ENCODE peak calls at places on chromosomes 11 and 22, in seven cellular contexts. H is foreskin fibroblast, D is brain microvascular endothelial cell, K is HCT116, I is A673, G is right lobe of liver, C is choroid plexus epithelial cell. N is an unnamed sample.

GRCh38 chr11:105699203-105699602 is 89.3 kb downstream of the GRIA4 start:
- DNase-seq in K (no peak), D (no peak), C (no peak), G (no peak), H (no peak), I (no peak), N (no peak)

GRCh38 chr11:59528741-59529140 is 17.4 kb downstream of the OR4D9 start:
- DNase-seq in C (no peak), H (no peak), K (no peak), D (no peak), G (no peak), I (no peak), N (no peak)

GRCh38 chr11:19359425-19360000 is 118.8 kb upstream of the E2F8 start:
- DNase-seq in K (no peak), I (no peak), G (no peak), H (peak; percentile 51), C (peak; percentile 75), D (no peak), N (peak; percentile 55)

GRCh38 chr11:19715373-19715772 is 2.7 kb downstream of the NAV2 start:
- DNase-seq in D (peak; percentile 91), G (peak; percentile 55), C (peak; percentile 87), H (peak; percentile 97), K (no peak), I (no peak), N (peak; percentile 63)

GRCh38 chr11:15969281-15969680 is 387.1 kb downstream of the SOX6 start:
- DNase-seq in I (peak; percentile 73), K (no peak), D (peak; percentile 88), H (peak; percentile 93), C (peak; percentile 91), G (peak; percentile 77), N (peak; percentile 91)

GRCh38 chr11:77457340-77457739 is 16.6 kb downstream of the PAK1 start:
- DNase-seq in C (no peak), K (no peak), H (no peak), D (no peak), G (no peak), I (no peak), N (no peak)

GRCh38 chr22:31327786-31328544 is 18.2 kb downstream of the PATZ1 start:
- DNase-seq in I (no peak), G (no peak), D (no peak), K (no peak), C (peak; percentile 33), H (no peak), N (no peak)

GRCh38 chr11:28393348-28393747 is 285.2 kb downstream of the METTL15 start:
- DNase-seq in G (no peak), H (no peak), C (no peak), K (no peak), I (no peak), D (no peak), N (no peak)

GRCh38 chr11:24005202-24005876 is 491.5 kb upstream of the LUZP2 start:
- DNase-seq in G (no peak), K (no peak), I (no peak), C (no peak), H (no peak), D (no peak), N (no peak)

GRCh38 chr11:61020706-61021235 is 49.3 kb downstream of the CD6 start:
- DNase-seq in I (no peak), D (no peak), G (no peak), C (no peak), K (no peak), H (no peak), N (no peak)

DNA sequence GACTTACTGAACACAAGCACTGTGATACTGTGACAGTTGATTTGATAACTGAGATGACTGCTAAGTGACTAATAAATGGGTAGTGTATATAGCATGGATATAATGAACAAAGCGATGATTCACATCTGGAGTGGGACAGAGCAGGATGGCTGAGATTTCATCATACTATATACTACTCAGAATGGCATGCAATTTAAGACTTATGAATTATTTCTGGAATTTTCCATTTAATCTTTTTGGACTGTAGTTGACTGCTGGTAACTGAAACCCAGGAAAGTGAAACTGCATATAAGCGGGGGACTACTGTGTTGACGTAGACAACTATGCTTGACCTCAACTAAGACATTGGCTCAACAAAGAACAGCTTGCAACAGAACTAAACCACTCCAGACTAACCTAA is 20.0 kb upstream of the NUCB2 start:
- DNase-seq in H (peak; percentile 93), I (peak; percentile 17), D (peak; percentile 91), G (no peak), K (no peak), C (peak; percentile 98), N (peak; percentile 98)
- H3K4me3 ChIP-seq in H (no peak overlapping the region), I (no peak overlapping the region), D (no peak overlapping the region), G (no peak overlapping the region), K (no peak overlapping the region), C (no peak overlapping the region), N (no peak overlapping the region)

GRCh38 chr11:65316311-65316978 is 1.8 kb downstream of the CDC42EP2 start:
- DNase-seq in K (no peak), C (peak; percentile 82), I (no peak), G (no peak), D (peak; percentile 87), H (peak; percentile 99), N (peak; percentile 95)

GRCh38 chr11:65314501-65315203 is at the start of gene CDC42EP2:
- DNase-seq in H (peak; percentile 96), K (peak; percentile 44), I (peak; percentile 85), C (peak; percentile 85), D (peak; percentile 73), G (peak; percentile 95), N (peak; percentile 88)

GRCh38 chr11:65316979-65317786 is 2.5 kb downstream of the CDC42EP2 start:
- DNase-seq in H (peak; percentile 93), I (peak; percentile 43), G (peak; percentile 66), C (peak; percentile 69), D (no peak), K (peak; percentile 55), N (peak; percentile 73)

GRCh38 chr11:65315204-65315865 is 669 bp downstream of the CDC42EP2 start:
- DNase-seq in G (peak; percentile 83), C (peak; percentile 71), K (peak; percentile 48), D (peak; percentile 64), I (peak; percentile 88), H (peak; percentile 91), N (peak; percentile 83)

GRCh38 chr11:65315866-65316233 is 1.2 kb downstream of the CDC42EP2 start:
- DNase-seq in C (no peak), G (no peak), D (no peak), K (no peak), I (no peak), H (no peak), N (no peak)
- TF ChIP-seq CTCF in C (no peak), G (no peak), D (no peak), K (no peak), I (peak; percentile 5), H (no peak), N (no peak)

DNA sequence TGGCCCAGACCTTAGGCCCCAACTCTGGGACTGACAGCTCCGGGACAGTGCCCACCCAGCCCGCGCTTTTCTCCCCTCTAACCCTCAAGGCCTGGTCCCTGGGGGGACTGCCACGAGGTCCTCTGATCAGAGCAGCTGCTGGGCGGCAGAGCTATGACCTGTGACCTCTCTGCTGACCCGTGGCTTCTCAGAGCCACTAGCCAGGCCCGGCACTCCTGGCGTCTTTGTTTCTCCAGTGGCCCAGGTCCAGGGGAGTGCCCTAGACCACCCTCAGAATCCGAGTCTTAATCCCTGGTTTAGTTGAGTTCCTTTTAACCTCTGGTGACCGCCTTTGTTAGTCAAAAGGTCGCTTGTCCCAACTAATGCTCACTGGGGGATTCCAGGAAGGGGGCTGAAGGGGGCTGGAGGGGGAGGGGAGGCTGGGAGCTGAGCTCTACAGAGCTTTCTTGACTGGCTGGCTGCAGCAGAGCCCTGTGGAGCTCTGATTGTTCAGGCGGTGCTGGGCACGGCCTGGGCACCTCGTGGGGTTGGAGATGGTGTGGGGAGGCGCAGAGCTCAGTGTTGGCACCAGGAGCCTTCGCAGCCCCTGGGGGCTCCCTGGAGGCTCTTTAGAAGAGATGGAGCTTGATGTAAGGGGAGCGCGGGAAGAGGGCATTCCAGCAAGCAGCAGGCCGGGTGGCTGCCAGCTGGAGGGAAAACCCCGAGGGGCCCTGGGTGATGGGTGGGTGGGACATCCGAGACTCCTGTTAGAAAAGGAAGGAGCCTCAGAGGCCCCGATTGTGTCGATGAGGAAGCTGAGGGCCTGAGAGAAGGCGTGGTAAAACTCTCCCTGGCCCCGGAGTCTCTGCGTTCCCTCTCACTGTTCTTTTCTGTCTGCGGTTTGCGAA is 1.4 kb downstream of the FBLN1 start:
- DNase-seq in D (peak; percentile 50), I (peak; percentile 71), H (peak; percentile 66), G (no peak), C (peak; percentile 80), K (no peak), N (peak; percentile 64)
- H3K4me3 ChIP-seq in D (peak overlapping the region; percentile 58), I (peak overlapping the region; percentile 72), H (peak overlapping the region; percentile 86), G (no peak overlapping the region), C (peak overlapping the region; percentile 67), K (no peak overlapping the region), N (peak overlapping the region; percentile 100)

GRCh38 chr11:84564180-84564866 is 1062.8 kb downstream of the DLG2 start:
- DNase-seq in G (peak; percentile 57), I (peak; percentile 60), H (peak; percentile 44), D (peak; percentile 62), K (peak; percentile 38), C (peak; percentile 71), N (peak; percentile 44)

GRCh38 chr11:84563356-84563755 is 1063.8 kb downstream of the DLG2 start:
- DNase-seq in K (no peak), I (no peak), C (no peak), H (no peak), G (no peak), D (no peak), N (no peak)

GRCh38 chr11:84566681-84567080 is 1060.5 kb downstream of the DLG2 start:
- DNase-seq in G (no peak), K (no peak), C (no peak), H (no peak), D (no peak), I (no peak), N (no peak)

GRCh38 chr11:84564867-84565184 is 1062.3 kb downstream of the DLG2 start:
- DNase-seq in C (no peak), H (no peak), K (no peak), I (no peak), G (no peak), D (no peak), N (no peak)
- TF ChIP-seq CTCF in C (no peak), H (no peak), K (no peak), I (no peak), G (no peak), D (no peak), N (no peak)

GRCh38 chr11:67295846-67296245 is 6.7 kb downstream of the ANKRD13D start:
- DNase-seq in I (no peak), D (no peak), H (no peak), G (no peak), K (no peak), C (no peak), N (no peak)
- H3K4me3 ChIP-seq in I (no peak overlapping the region), D (no peak overlapping the region), H (no peak overlapping the region), G (no peak overlapping the region), K (no peak overlapping the region), C (no peak overlapping the region), N (no peak overlapping the region)

N was measured in fibroblast of villous mesenchyme.